ENCODE peak calls at places on chromosome 12, in seven cellular contexts. L is uterus, F is gastrocnemius medialis, K is thyroid gland, E is IMR-90, Z is lower lobe of right lung, G is left lung. O is an unnamed sample.

GRCh38 chr12:59087077-59087673 is 166.9 kb upstream of the LRIG3 start:
- DNase-seq in Z (no peak), E (peak; percentile 39), L (no peak), K (peak; percentile 13), G (no peak), F (no peak), O (no peak)

GRCh38 chr12:97650242-97650641 is 187.6 kb downstream of the RMST start:
- DNase-seq in F (no peak), E (no peak), L (no peak), K (no peak), Z (no peak), G (no peak), O (no peak)

GRCh38 chr12:16606201-16606849 is 363 bp upstream of the LMO3 start:
- DNase-seq in Z (peak; percentile 62), L (peak; percentile 39), K (peak; percentile 79), E (peak; percentile 27), G (peak; percentile 81), F (no peak), O (peak; percentile 30)

GRCh38 chr12:4717806-4718205 is 2.4 kb upstream of the GALNT8 start:
- DNase-seq in F (no peak), G (no peak), K (no peak), Z (no peak), L (no peak), E (no peak), O (no peak)

GRCh38 chr12:111412007-111412829 is 6.5 kb downstream of the SH2B3 start:
- DNase-seq in L (no peak), F (no peak), K (peak; percentile 52), E (no peak), G (no peak), Z (no peak), O (no peak)

GRCh38 chr12:70351076-70351475 is 15.0 kb upstream of the KCNMB4 start:
- DNase-seq in E (no peak), F (no peak), G (no peak), K (no peak), L (no peak), Z (no peak), O (no peak)

GRCh38 chr12:20483776-20484175 is 115.4 kb downstream of the PDE3A start:
- DNase-seq in L (no peak), Z (no peak), G (no peak), K (no peak), F (no peak), E (peak; percentile 65), O (no peak)

GRCh38 chr12:104930388-104931326 is 27.4 kb downstream of the SLC41A2 start:
- DNase-seq in K (no peak), E (peak; percentile 82), G (no peak), Z (no peak), L (no peak), F (no peak), O (no peak)

GRCh38 chr12:124842073-124842749 is 21.5 kb downstream of the SCARB1 start:
- DNase-seq in L (no peak), Z (no peak), E (no peak), G (peak; percentile 26), F (peak; percentile 11), K (no peak), O (no peak)

GRCh38 chr12:53023-53734 is 13.4 kb upstream of the IQSEC3 start:
- DNase-seq in L (no peak), G (no peak), F (no peak), E (no peak), Z (no peak), K (no peak), O (no peak)

GRCh38 chr12:49340095-49340870 is 3.3 kb upstream of the C1QL4 start:
- DNase-seq in E (no peak), Z (no peak), G (no peak), L (no peak), K (no peak), F (no peak), O (no peak)

GRCh38 chr12:33945438-33945784 is 76.9 kb upstream of the ALG10 start:
- DNase-seq in E (no peak), G (no peak), F (no peak), Z (no peak), K (no peak), L (no peak), O (no peak)

GRCh38 chr12:131620520-131620919 is 90.4 kb upstream of the SFSWAP start:
- DNase-seq in K (no peak), F (no peak), Z (no peak), E (no peak), L (no peak), G (no peak), O (no peak)

GRCh38 chr12:131619736-131620506 is 91.0 kb upstream of the SFSWAP start:
- DNase-seq in G (no peak), E (no peak), K (no peak), F (no peak), L (no peak), Z (no peak), O (no peak)

GRCh38 chr12:131622422-131622955 is 88.4 kb upstream of the SFSWAP start:
- DNase-seq in L (no peak), E (no peak), K (no peak), F (no peak), G (no peak), Z (no peak), O (no peak)

GRCh38 chr12:131620946-131621681 is 89.8 kb upstream of the SFSWAP start:
- DNase-seq in F (no peak), E (no peak), K (no peak), L (no peak), Z (no peak), G (no peak), O (no peak)

GRCh38 chr12:131621701-131622421 is 89.0 kb upstream of the SFSWAP start:
- DNase-seq in F (no peak), E (no peak), Z (no peak), G (no peak), L (no peak), K (no peak), O (no peak)
- H3K27me3 ChIP-seq in F (peaks cover 17% of the 10 kb centered on the region), E (no peaks in the 10 kb centered on the region), Z (peaks cover 21% of the 10 kb centered on the region), G (no peaks in the 10 kb centered on the region), L (no peaks in the 10 kb centered on the region), K (no peaks in the 10 kb centered on the region), O (no peaks in the 10 kb centered on the region)

DNA sequence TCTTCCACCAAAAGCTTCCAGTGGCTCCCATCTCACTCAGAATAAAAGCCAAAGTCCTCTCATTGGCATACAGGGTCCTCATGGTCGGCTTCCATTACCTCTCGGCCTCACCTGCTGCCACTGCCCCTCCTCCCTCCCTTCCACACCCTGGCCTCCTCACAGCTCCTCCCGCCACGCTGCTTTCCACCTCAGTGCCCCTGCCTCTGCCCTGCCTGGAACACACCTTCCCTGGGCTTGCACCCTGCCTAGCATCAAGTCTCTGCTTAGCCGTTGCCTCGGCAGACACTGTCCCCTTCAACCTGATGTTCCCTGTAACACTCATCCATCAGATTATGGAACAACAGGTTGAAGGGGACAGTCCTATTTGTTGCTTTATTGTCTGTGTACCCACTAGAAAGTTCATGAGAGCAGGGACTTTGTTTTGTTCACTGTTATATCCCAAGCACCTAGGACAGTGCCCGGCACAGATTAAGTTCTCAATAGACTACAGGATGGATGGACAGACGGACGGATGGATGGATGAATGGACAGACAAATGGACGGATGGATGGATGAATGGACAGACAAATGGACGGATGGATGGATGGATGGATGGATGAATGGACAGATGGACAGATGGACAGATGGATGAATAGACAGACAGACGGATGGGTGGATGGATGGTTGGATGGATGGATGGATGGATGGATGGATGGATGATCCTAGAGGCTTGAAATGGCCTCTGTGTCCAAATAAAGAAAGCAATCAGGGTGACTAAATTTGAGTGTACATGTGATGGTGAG is 14.9 kb downstream of the FIGNL2 start:
- DNase-seq in Z (no peak), G (no peak), K (no peak), F (no peak), E (no peak), L (no peak), O (no peak)
- H3K4me1 ChIP-seq in Z (peaks cover 8% of the 10 kb centered on the region), G (no peaks in the 10 kb centered on the region), K (peaks cover 4% of the 10 kb centered on the region), F (no peaks in the 10 kb centered on the region), E (no peaks in the 10 kb centered on the region), L (no peaks in the 10 kb centered on the region), O (peaks cover 10% of the 10 kb centered on the region)

DNA sequence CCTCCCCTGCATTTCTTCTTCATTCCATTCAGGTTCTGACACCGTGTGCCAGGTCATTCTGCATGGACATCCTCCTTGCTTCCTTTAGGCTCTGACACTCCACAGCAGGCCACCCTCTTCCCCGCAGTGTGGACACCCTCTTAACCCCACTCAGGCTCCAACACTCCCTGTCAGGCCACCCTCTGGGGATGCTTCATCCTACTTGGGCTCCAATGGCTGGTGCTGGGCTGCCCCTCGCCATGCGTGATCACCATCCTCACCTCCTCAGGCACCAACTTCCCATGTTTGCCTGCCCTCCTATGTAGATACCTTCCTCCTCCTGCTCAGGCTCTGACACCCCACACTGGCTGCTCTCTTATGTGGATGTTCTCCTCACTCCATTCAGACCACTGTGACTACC is 6.6 kb upstream of the SNRPF start:
- DNase-seq in Z (no peak), K (no peak), L (no peak), F (no peak), G (no peak), E (no peak), O (no peak)
- H3K27me3 ChIP-seq in Z (no peaks in the 10 kb centered on the region), K (no peaks in the 10 kb centered on the region), L (no peaks in the 10 kb centered on the region), F (no peaks in the 10 kb centered on the region), G (no peaks in the 10 kb centered on the region), E (peaks cover 8% of the 10 kb centered on the region), O (no peaks in the 10 kb centered on the region)

DNA sequence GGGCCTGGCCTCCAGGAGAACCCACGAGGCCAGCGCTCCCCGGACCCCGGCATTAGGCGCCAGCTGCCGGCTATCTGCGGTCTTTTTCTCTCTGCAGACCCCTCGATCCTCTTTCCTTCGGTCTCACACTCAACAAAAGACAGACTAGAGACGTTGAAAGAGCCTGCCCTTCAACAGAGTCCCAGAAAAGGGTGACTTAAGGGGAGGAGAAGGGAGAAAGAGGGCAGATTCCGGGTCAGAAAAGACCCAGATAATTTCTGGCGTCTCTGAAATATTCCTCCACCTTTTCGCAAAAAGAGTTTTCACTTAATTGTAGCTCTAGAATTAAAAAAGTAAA is 3.3 kb upstream of the TBX3 start:
- DNase-seq in L (no peak), Z (no peak), G (no peak), E (no peak), F (no peak), K (no peak), O (no peak)
- H3K4me1 ChIP-seq in L (peaks cover 4% of the 10 kb centered on the region), Z (peaks cover 9% of the 10 kb centered on the region), G (no peaks in the 10 kb centered on the region), E (peaks cover 42% of the 10 kb centered on the region), F (peaks cover 5% of the 10 kb centered on the region), K (peaks cover 47% of the 10 kb centered on the region), O (peaks cover 20% of the 10 kb centered on the region)

GRCh38 chr12:93839076-93839475 is 161.9 kb downstream of the CRADD start:
- DNase-seq in L (no peak), K (no peak), E (peak; percentile 22), Z (no peak), G (no peak), F (no peak), O (no peak)
- H3K27me3 ChIP-seq in L (no peaks in the 10 kb centered on the region), K (no peaks in the 10 kb centered on the region), E (no peaks in the 10 kb centered on the region), Z (no peaks in the 10 kb centered on the region), G (no peaks in the 10 kb centered on the region), F (no peaks in the 10 kb centered on the region), O (no peaks in the 10 kb centered on the region)

DNA sequence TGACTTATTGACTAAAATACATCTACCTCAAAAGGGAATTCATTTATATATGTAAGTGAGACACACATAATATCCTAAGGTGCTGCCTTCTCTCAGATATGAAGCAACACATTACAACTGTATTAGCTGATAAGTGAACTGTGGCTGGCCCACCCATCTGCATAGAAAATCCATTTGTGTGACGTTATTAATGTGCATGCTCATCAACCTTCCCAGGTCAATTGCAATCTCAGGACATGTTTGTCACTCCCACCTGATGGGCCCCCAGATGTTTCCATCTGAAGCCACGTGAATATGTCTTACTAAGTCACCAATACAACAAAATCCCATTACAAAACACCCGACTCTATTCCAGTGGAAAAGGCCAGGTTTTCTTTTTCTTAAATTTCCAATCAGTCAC is 157.1 kb downstream of the BTG1 start:
- DNase-seq in K (no peak), Z (no peak), L (no peak), E (no peak), F (no peak), G (no peak), O (no peak)
- H3K4me1 ChIP-seq in K (no peaks in the 10 kb centered on the region), Z (no peaks in the 10 kb centered on the region), L (no peaks in the 10 kb centered on the region), E (peaks cover 26% of the 10 kb centered on the region), F (no peaks in the 10 kb centered on the region), G (no peaks in the 10 kb centered on the region), O (peaks cover 9% of the 10 kb centered on the region)